ENCODE peak calls at places on chromosome 3, in six cellular contexts. B, I, R, A, F and J are unnamed samples.

GRCh38 chr3:129583289-129583688 is 23.2 kb downstream of the PLXND1 start:
- DNase-seq in B (no peak), I (no peak), R (no peak), A (no peak), F (no peak), J (no peak)

GRCh38 chr3:184133840-184134745 is 1.1 kb upstream of the EIF2B5 start:
- DNase-seq in B (peak; percentile 90), I (peak; percentile 79), R (peak; percentile 87), A (peak; percentile 93), F (peak; percentile 85), J (peak; percentile 93)

GRCh38 chr3:180362081-180362480 is 239.9 kb upstream of the TTC14 start:
- DNase-seq in B (no peak), I (no peak), R (no peak), A (no peak), F (no peak), J (no peak)

GRCh38 chr3:48409291-48410201 is 20.3 kb downstream of the PLXNB1 start:
- DNase-seq in B (peak; percentile 12), I (no peak), R (no peak), A (no peak), F (no peak), J (peak; percentile 66)

GRCh38 chr3:62161306-62161705 is 212.0 kb downstream of the FEZF2 start:
- DNase-seq in B (no peak), I (peak; percentile 71), R (no peak), A (no peak), F (no peak), J (no peak)

GRCh38 chr3:104873331-104873730 is 493.4 kb upstream of the ALCAM start:
- DNase-seq in B (no peak), I (peak; percentile 22), R (no peak), A (no peak), F (no peak), J (no peak)

GRCh38 chr3:22988566-22988965 is 214.6 kb upstream of the UBE2E2 start:
- DNase-seq in B (no peak), I (no peak), R (no peak), A (no peak), F (no peak), J (no peak)

GRCh38 chr3:97291901-97292300 is 472.7 kb upstream of the ARL6 start:
- DNase-seq in B (no peak), I (no peak), R (no peak), A (no peak), F (no peak), J (peak; percentile 51)

GRCh38 chr3:140499114-140499757 is 178.6 kb upstream of the TRIM42 start:
- DNase-seq in B (no peak), I (peak; percentile 33), R (peak; percentile 47), A (peak; percentile 7), F (no peak), J (no peak)

GRCh38 chr3:108469126-108469525 is 41.3 kb downstream of the MYH15 start:
- DNase-seq in B (no peak), I (no peak), R (no peak), A (no peak), F (no peak), J (no peak)

GRCh38 chr3:153158184-153158583 is 3.8 kb upstream of the RAP2B start:
- DNase-seq in B (no peak), I (no peak), R (no peak), A (no peak), F (no peak), J (no peak)

GRCh38 chr3:93969443-93969842 is 4.3 kb downstream of the PROS1 start:
- DNase-seq in B (no peak), I (no peak), R (no peak), A (peak; percentile 48), F (no peak), J (no peak)

GRCh38 chr3:139317215-139317614 is 26.6 kb upstream of the MRPS22 start:
- DNase-seq in B (no peak), I (no peak), R (no peak), A (no peak), F (no peak), J (no peak)

GRCh38 chr3:31592764-31593163 is 60.0 kb downstream of the STT3B start:
- DNase-seq in B (peak; percentile 30), I (no peak), R (no peak), A (no peak), F (no peak), J (no peak)

GRCh38 chr3:41199866-41200668 is 762 bp downstream of the CTNNB1 start:
- DNase-seq in B (peak; percentile 46), I (peak; percentile 54), R (peak; percentile 64), A (peak; percentile 63), F (peak; percentile 36), J (peak; percentile 80)

GRCh38 chr3:133112666-133113065 is 74.5 kb downstream of the TMEM108 start:
- DNase-seq in B (no peak), I (no peak), R (no peak), A (no peak), F (no peak), J (no peak)

GRCh38 chr3:39224288-39224687 is 31.9 kb upstream of the XIRP1 start:
- DNase-seq in B (no peak), I (no peak), R (no peak), A (no peak), F (no peak), J (no peak)

GRCh38 chr3:88596451-88596850 is 446.7 kb downstream of the C3orf38 start:
- DNase-seq in B (no peak), I (no peak), R (no peak), A (no peak), F (no peak), J (no peak)

GRCh38 chr3:120173056-120173675 is 78.9 kb upstream of the GSK3B start:
- DNase-seq in B (peak; percentile 12), I (no peak), R (no peak), A (no peak), F (no peak), J (no peak)

GRCh38 chr3:42476225-42477160 is 25.9 kb upstream of the VIPR1 start:
- DNase-seq in B (peak; percentile 54), I (peak; percentile 25), R (no peak), A (no peak), F (no peak), J (peak; percentile 89)

GRCh38 chr3:33171580-33171979 is 47.0 kb downstream of the SUSD5 start:
- DNase-seq in B (no peak), I (no peak), R (no peak), A (no peak), F (peak; percentile 15), J (no peak)

GRCh38 chr3:193014961-193015360 is 97.3 kb upstream of the MB21D2 start:
- DNase-seq in B (no peak), I (no peak), R (no peak), A (no peak), F (no peak), J (no peak)

GRCh38 chr3:36813320-36813719 is 49.0 kb upstream of the DCLK3 start:
- DNase-seq in B (no peak), I (no peak), R (no peak), A (no peak), F (no peak), J (no peak)

GRCh38 chr3:188734395-188734794 is 437.4 kb upstream of the TPRG1 start:
- DNase-seq in B (peak; percentile 21), I (peak; percentile 25), R (no peak), A (no peak), F (no peak), J (no peak)

GRCh38 chr3:52068055-52068704 is 11.8 kb upstream of the DUSP7 start:
- DNase-seq in B (no peak), I (no peak), R (no peak), A (no peak), F (no peak), J (no peak)

GRCh38 chr3:151085227-151085888 is at the start of gene MED12L:
- DNase-seq in B (peak; percentile 66), I (peak; percentile 53), R (peak; percentile 93), A (peak; percentile 15), F (peak; percentile 89), J (peak; percentile 84)

GRCh38 chr3:151085889-151086483 is 522 bp downstream of the MED12L start:
- DNase-seq in B (peak; percentile 20), I (no peak), R (peak; percentile 77), A (no peak), F (peak; percentile 21), J (peak; percentile 74)

GRCh38 chr3:151084893-151085226 is 604 bp upstream of the MED12L start:
- DNase-seq in B (no peak), I (no peak), R (no peak), A (no peak), F (no peak), J (no peak)

GRCh38 chr3:151086484-151087456 is 1.3 kb downstream of the MED12L start:
- DNase-seq in B (peak; percentile 59), I (peak; percentile 76), R (peak; percentile 94), A (peak; percentile 21), F (peak; percentile 91), J (peak; percentile 92)

GRCh38 chr3:151082880-151083838 is 2.3 kb upstream of the MED12L start:
- DNase-seq in B (no peak), I (no peak), R (no peak), A (no peak), F (no peak), J (no peak)
- H3K4me3 ChIP-seq in B (no peak overlapping the region), I (no peak overlapping the region), R (no peak overlapping the region), A (no peak overlapping the region), F (no peak overlapping the region), J (no peak overlapping the region)

GRCh38 chr3:5657109-5657508 is 469.6 kb downstream of the EDEM1 start:
- DNase-seq in B (no peak), I (no peak), R (no peak), A (no peak), F (peak; percentile 16), J (no peak)

GRCh38 chr3:5650303-5650702 is 462.8 kb downstream of the EDEM1 start:
- DNase-seq in B (no peak), I (no peak), R (no peak), A (no peak), F (no peak), J (no peak)

GRCh38 chr3:5651351-5651750 is 463.8 kb downstream of the EDEM1 start:
- DNase-seq in B (no peak), I (no peak), R (no peak), A (no peak), F (no peak), J (no peak)

GRCh38 chr3:5653426-5653825 is 465.9 kb downstream of the EDEM1 start:
- DNase-seq in B (no peak), I (no peak), R (no peak), A (no peak), F (no peak), J (no peak)
- H3K9ac ChIP-seq in B (no peak overlapping the region), I (no peak overlapping the region), R (no peak overlapping the region), A (no peak overlapping the region), F (no peak overlapping the region), J (no peak overlapping the region)

GRCh38 chr3:50194128-50194902 is 2.9 kb downstream of the GNAT1 start:
- DNase-seq in B (peak; percentile 63), I (peak; percentile 71), R (peak; percentile 82), A (peak; percentile 81), F (peak; percentile 47), J (no peak)
- H3K4me3 ChIP-seq in B (no peak overlapping the region), I (no peak overlapping the region), R (no peak overlapping the region), A (peak overlapping the region; percentile 26), F (no peak overlapping the region), J (no peak overlapping the region)

GRCh38 chr3:63976862-63977180 is 46.5 kb downstream of the PSMD6 start:
- DNase-seq in B (no peak), I (no peak), R (no peak), A (no peak), F (no peak), J (no peak)
- H3K9ac ChIP-seq in B (no peak overlapping the region), I (no peak overlapping the region), R (no peak overlapping the region), A (no peak overlapping the region), F (no peak overlapping the region), J (no peak overlapping the region)